ENCODE peak calls at places on chromosomes 3 and 15, in eight cellular contexts. W is neuronal stem cell, X is keratinocyte, G is hepatocyte, C is fibroblast of lung, J is osteoblast, E is GM23248, M is IMR-90. L is an unnamed sample.

GRCh38 chr3:149473991-149474819 is at the start of gene TM4SF4:
- DNase-seq in G (peak; percentile 40), X (no peak), W (no peak), E (no peak), M (no peak), C (no peak), J (no peak), L (no peak)

GRCh38 chr3:10925436-10926260 is 66.9 kb upstream of the SLC6A1 start:
- DNase-seq in C (no peak), E (no peak), X (no peak), M (no peak), J (no peak), W (no peak), G (no peak), L (no peak)

GRCh38 chr3:107106316-107106715 is 270.9 kb upstream of the CCDC54 start:
- DNase-seq in X (no peak), G (no peak), C (peak; percentile 34), M (peak; percentile 53), E (peak; percentile 7), J (peak; percentile 60), W (no peak), L (peak; percentile 17)

GRCh38 chr3:96467639-96468038 is 346.8 kb upstream of the EPHA6 start:
- DNase-seq in E (no peak), M (no peak), C (no peak), J (no peak), W (no peak), G (no peak), X (no peak), L (no peak)

GRCh38 chr15:74616996-74617395 is 1.4 kb downstream of the CLK3 start:
- DNase-seq in C (no peak), M (no peak), J (peak; percentile 77), X (no peak), G (no peak), W (no peak), E (peak; percentile 51), L (no peak)

GRCh38 chr3:74067296-74067695 is 442.6 kb upstream of the PDZRN3 start:
- DNase-seq in G (peak; percentile 23), C (peak; percentile 74), M (peak; percentile 32), E (peak; percentile 66), W (no peak), J (no peak), X (no peak), L (peak; percentile 29)

GRCh38 chr15:28994142-28994829 is 108.5 kb downstream of the APBA2 start:
- DNase-seq in E (no peak), G (no peak), J (no peak), W (no peak), M (no peak), C (no peak), X (no peak), L (no peak)

GRCh38 chr15:41180206-41180789 is 50.3 kb downstream of the EXD1 start:
- DNase-seq in X (no peak), G (no peak), M (peak; percentile 64), E (peak; percentile 31), W (no peak), J (no peak), C (peak; percentile 19), L (no peak)

GRCh38 chr3:32307591-32307990 is 69.1 kb downstream of the CMTM8 start:
- DNase-seq in M (no peak), J (no peak), G (no peak), W (no peak), C (no peak), E (no peak), X (no peak), L (peak; percentile 10)

GRCh38 chr3:43525941-43526607 is 95.7 kb downstream of the ANO10 start:
- DNase-seq in C (peak; percentile 61), M (peak; percentile 42), G (no peak), X (no peak), J (no peak), W (no peak), E (peak; percentile 38), L (no peak)

GRCh38 chr15:51004103-51004536 is 90.6 kb downstream of the TNFAIP8L3 start:
- DNase-seq in C (peak; percentile 14), E (peak; percentile 91), J (no peak), X (peak; percentile 23), M (peak; percentile 57), W (no peak), G (peak; percentile 36), L (peak; percentile 80)

GRCh38 chr15:77186518-77187095 is 115.7 kb upstream of the TSPAN3 start:
- DNase-seq in J (peak; percentile 15), X (no peak), E (peak; percentile 56), G (peak; percentile 31), M (peak; percentile 47), W (no peak), C (peak; percentile 72), L (no peak)

GRCh38 chr15:89372069-89373033 is 37.7 kb upstream of the POLG start:
- DNase-seq in W (no peak), J (peak; percentile 92), M (no peak), X (no peak), G (no peak), E (no peak), C (no peak), L (no peak)

GRCh38 chr3:100060685-100061484 is 53.4 kb downstream of the FILIP1L start:
- DNase-seq in W (no peak), C (no peak), X (no peak), J (no peak), E (no peak), M (no peak), G (no peak), L (no peak)

GRCh38 chr3:169847896-169848295 is 21.8 kb downstream of the LRRC31 start:
- DNase-seq in W (no peak), X (no peak), J (no peak), G (no peak), M (no peak), E (no peak), C (no peak), L (peak; percentile 16)

GRCh38 chr3:159928071-159928491 is 60.6 kb upstream of the IL12A start:
- DNase-seq in E (peak; percentile 64), M (peak; percentile 45), J (no peak), W (no peak), C (peak; percentile 22), G (no peak), X (no peak), L (peak; percentile 32)

GRCh38 chr3:187112934-187113793 is 26.1 kb downstream of the RPL39L start:
- DNase-seq in J (no peak), M (peak; percentile 48), C (peak; percentile 52), E (peak; percentile 48), X (no peak), W (no peak), G (peak; percentile 24), L (peak; percentile 24)

GRCh38 chr15:45137703-45138102 is 7.9 kb downstream of the DUOX1 start:
- DNase-seq in J (no peak), G (no peak), W (no peak), C (no peak), M (no peak), E (no peak), X (no peak), L (no peak)

GRCh38 chr3:12135029-12135634 is 23.6 kb downstream of the TIMP4 start:
- DNase-seq in X (no peak), C (peak; percentile 74), M (peak; percentile 64), G (peak; percentile 84), J (peak; percentile 17), E (peak; percentile 82), W (peak; percentile 33), L (peak; percentile 39)

GRCh38 chr15:58083526-58083925 is 18.0 kb upstream of the ALDH1A2 start:
- DNase-seq in X (no peak), W (no peak), M (no peak), E (no peak), G (no peak), C (no peak), J (no peak), L (no peak)

GRCh38 chr15:39181901-39182300 is 399.0 kb upstream of the THBS1 start:
- DNase-seq in C (peak; percentile 48), M (peak; percentile 55), E (peak; percentile 52), G (peak; percentile 28), W (no peak), J (peak; percentile 34), X (no peak), L (no peak)

GRCh38 chr15:65163041-65163440 is 22.1 kb downstream of the CLPX start:
- DNase-seq in W (no peak), C (no peak), J (no peak), X (no peak), E (peak; percentile 46), M (peak; percentile 55), G (no peak), L (no peak)
- H3K36me3 ChIP-seq in W (peaks cover 79% of the 10 kb centered on the region), C (no peaks in the 10 kb centered on the region), J (peaks cover 48% of the 10 kb centered on the region), X (peaks cover 3% of the 10 kb centered on the region), E (peaks cover 66% of the 10 kb centered on the region), M (peaks cover 22% of the 10 kb centered on the region), G (no peaks in the 10 kb centered on the region), L (peaks cover 28% of the 10 kb centered on the region)

GRCh38 chr3:102174832-102175374 is 259.9 kb upstream of the ZPLD1 start:
- DNase-seq in J (no peak), G (no peak), M (peak; percentile 25), W (no peak), E (no peak), X (no peak), C (peak; percentile 35), L (no peak)
- H3K4me2 ChIP-seq in J (peak overlapping the region; percentile 25), G (no peak overlapping the region), M (peak overlapping the region; percentile 41), W (no peak overlapping the region), E (no peak overlapping the region), X (no peak overlapping the region), C (peak overlapping the region; percentile 13), L (no peak overlapping the region)

GRCh38 chr3:50121416-50122032 is 32.8 kb downstream of the RBM5 start:
- DNase-seq in X (peak; percentile 53), E (peak; percentile 82), M (peak; percentile 79), J (peak; percentile 98), C (peak; percentile 83), G (peak; percentile 90), W (peak; percentile 73), L (peak; percentile 60)

GRCh38 chr3:50120364-50121095 is 31.8 kb downstream of the RBM5 start:
- DNase-seq in J (peak; percentile 73), M (no peak), G (no peak), X (no peak), E (no peak), C (no peak), W (no peak), L (no peak)

GRCh38 chr3:50118237-50118636 is 29.5 kb downstream of the RBM5 start:
- DNase-seq in M (no peak), W (no peak), C (no peak), J (peak; percentile 65), E (no peak), X (no peak), G (no peak), L (no peak)

GRCh38 chr3:50119786-50120185 is 31.1 kb downstream of the RBM5 start:
- DNase-seq in J (no peak), M (no peak), C (no peak), X (no peak), E (no peak), W (no peak), G (no peak), L (no peak)

DNA sequence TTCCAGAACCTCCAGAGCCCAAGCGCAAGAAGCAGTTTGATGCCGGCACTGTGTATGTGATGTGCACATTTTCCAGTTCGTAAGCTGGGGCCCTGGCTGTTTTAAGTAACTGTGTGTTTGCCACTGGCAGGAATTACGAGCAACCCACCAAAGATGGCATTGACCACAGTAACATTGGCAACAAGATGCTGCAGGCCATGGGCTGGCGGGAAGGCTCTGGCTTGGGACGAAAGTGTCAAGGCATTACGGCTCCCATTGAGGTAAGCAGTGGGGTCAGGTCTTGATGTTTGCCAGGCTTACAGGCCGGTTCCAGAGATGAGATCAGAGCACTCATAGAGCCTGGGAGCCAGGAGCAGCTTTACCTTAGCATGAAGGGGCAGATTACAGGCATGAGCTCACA is 28.4 kb downstream of the RBM5 start:
- DNase-seq in W (no peak), G (no peak), M (no peak), C (no peak), X (no peak), E (no peak), J (no peak), L (no peak)
- H3K36me3 ChIP-seq in W (peaks cover 94% of the 10 kb centered on the region), G (peaks cover 14% of the 10 kb centered on the region), M (peaks cover 74% of the 10 kb centered on the region), C (peaks cover 48% of the 10 kb centered on the region), X (peaks cover 54% of the 10 kb centered on the region), E (peaks cover 70% of the 10 kb centered on the region), J (peaks cover 83% of the 10 kb centered on the region), L (peaks cover 48% of the 10 kb centered on the region)

GRCh38 chr3:181757694-181758306 is 46.1 kb downstream of the SOX2 start:
- DNase-seq in G (no peak), M (no peak), X (no peak), J (no peak), W (peak; percentile 57), E (no peak), C (no peak), L (no peak)
- H3K4me2 ChIP-seq in G (no peak overlapping the region), M (no peak overlapping the region), X (no peak overlapping the region), J (no peak overlapping the region), W (no peak overlapping the region), E (no peak overlapping the region), C (no peak overlapping the region), L (no peak overlapping the region)

L was measured in mammary epithelial cell.